ENCODE peak calls at places on chromosome 1, in seven cellular contexts. S is NT2/D1; M is SJSA1; I is neuronal stem cell; F is CD4-positive, alpha-beta memory T cell; L is OCI-LY7; X is heart left ventricle. D is an unnamed sample. For H3K9me3, the result is how much of the 10 kb centered on the place peaks cover.

GRCh38 chr1:226489718-226490440 is 58.7 kb upstream of the STUM start:
- DNase-seq in I (no peak), M (no peak), F (no peak), X (no peak), L (no peak), S (no peak), D (no peak)

GRCh38 chr1:78432016-78432415 is 58.8 kb upstream of the PTGFR start:
- DNase-seq in X (no peak), S (no peak), M (no peak), F (no peak), I (no peak), L (no peak), D (no peak)

GRCh38 chr1:58717979-58718378 is 18.1 kb upstream of the MYSM1 start:
- DNase-seq in M (no peak), L (no peak), X (no peak), S (no peak), F (peak), I (no peak), D (no peak)

GRCh38 chr1:9629445-9630201 is 21.9 kb upstream of the PIK3CD start:
- DNase-seq in S (no peak), F (peak), X (peak), L (peak), M (no peak), I (no peak), D (no peak)

GRCh38 chr1:43363935-43364525 is 3.8 kb downstream of the ELOVL1 start:
- DNase-seq in S (no peak), M (no peak), I (no peak), F (no peak), X (no peak), L (no peak), D (no peak)

GRCh38 chr1:8373547-8374270 is 55.8 kb downstream of the SLC45A1 start:
- DNase-seq in X (no peak), F (no peak), S (no peak), M (peak), I (peak), L (no peak), D (peak)

GRCh38 chr1:15178571-15179484 is 25.3 kb downstream of the TMEM51 start:
- DNase-seq in F (no peak), I (no peak), L (no peak), M (peak), S (no peak), X (no peak), D (no peak)

GRCh38 chr1:234143681-234144080 is 229.6 kb upstream of the COA6 start:
- DNase-seq in M (no peak), L (no peak), I (no peak), F (no peak), S (no peak), X (no peak), D (no peak)

GRCh38 chr1:167439301-167439988 is 78.9 kb downstream of the CD247 start:
- DNase-seq in S (no peak), I (peak), L (peak), M (peak), F (no peak), X (no peak), D (no peak)

GRCh38 chr1:42817440-42817767 is 207 bp upstream of the SVBP start:
- DNase-seq in L (no peak), S (no peak), X (no peak), F (no peak), I (no peak), M (peak), D (no peak)

GRCh38 chr1:6037338-6037762 is 8.3 kb upstream of the KCNAB2 start:
- DNase-seq in X (no peak), L (peak), I (no peak), S (no peak), F (no peak), M (peak), D (no peak)

GRCh38 chr1:26021647-26022403 is at the start of gene EXTL1:
- DNase-seq in I (peak), F (no peak), X (peak), S (peak), L (no peak), M (no peak), D (no peak)

GRCh38 chr1:35379317-35380000 is 111.0 kb downstream of the ZMYM4 start:
- DNase-seq in S (no peak), L (no peak), F (no peak), I (no peak), X (no peak), M (no peak), D (no peak)

GRCh38 chr1:153774780-153775431 is at the start of gene SLC27A3:
- DNase-seq in I (no peak), L (no peak), F (no peak), M (no peak), X (peak), S (peak), D (peak)

GRCh38 chr1:232752365-232752764 is 52.9 kb upstream of the MAP10 start:
- DNase-seq in I (no peak), X (no peak), M (no peak), F (no peak), S (no peak), L (no peak), D (no peak)
- H3K9me3 ChIP-seq in I (under half), X (under half), M (under half), F (under half), S (under half), L (under half), D (under half)

GRCh38 chr1:75582725-75583261 is 28.1 kb downstream of the SLC44A5 start:
- DNase-seq in X (no peak), F (no peak), S (no peak), L (no peak), M (no peak), I (no peak), D (no peak)
- H3K9me3 ChIP-seq in X (under half), F (under half), S (under half), L (under half), M (under half), I (under half), D (under half)

DNA sequence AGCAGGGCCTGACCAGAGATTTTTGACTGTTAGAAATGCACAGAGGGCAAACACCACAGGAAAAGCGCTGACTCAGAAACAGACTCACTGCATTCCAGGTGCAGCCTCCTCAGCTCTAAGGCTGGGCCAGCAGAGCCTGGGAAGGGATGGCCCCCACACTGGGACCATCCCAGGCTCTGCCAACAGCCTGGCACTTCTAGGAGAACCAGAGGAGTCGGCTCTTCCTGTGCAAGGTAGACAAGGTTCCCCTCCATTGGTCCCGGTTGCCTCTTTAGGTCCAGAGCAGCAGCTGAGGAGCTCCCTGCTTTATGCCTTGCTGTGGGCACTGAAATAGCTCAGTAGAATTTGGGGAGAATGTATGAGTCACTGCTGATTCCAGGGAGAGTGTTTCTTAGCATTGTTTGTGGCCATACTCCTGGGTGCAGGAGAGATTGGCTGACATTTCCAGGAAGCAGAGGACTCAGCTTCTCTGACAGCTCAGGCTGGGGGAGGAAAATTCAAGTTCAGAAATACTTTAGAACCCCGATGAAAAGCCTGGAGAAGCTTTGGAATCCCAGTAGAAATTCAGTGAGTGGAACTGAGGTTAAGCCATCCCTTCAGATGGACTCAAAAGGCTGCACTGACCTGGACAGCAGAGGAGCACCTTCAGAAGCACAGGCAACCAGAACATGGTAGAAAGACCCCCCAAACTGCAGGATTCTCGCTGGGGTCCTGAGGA is 19.7 kb downstream of the PRAMEF1 start:
- DNase-seq in L (no peak), F (no peak), M (no peak), I (no peak), X (no peak), S (no peak), D (no peak)
- H3K9me3 ChIP-seq in L (under half), F (under half), M (under half), I (under half), X (under half), S (under half), D (under half)

DNA sequence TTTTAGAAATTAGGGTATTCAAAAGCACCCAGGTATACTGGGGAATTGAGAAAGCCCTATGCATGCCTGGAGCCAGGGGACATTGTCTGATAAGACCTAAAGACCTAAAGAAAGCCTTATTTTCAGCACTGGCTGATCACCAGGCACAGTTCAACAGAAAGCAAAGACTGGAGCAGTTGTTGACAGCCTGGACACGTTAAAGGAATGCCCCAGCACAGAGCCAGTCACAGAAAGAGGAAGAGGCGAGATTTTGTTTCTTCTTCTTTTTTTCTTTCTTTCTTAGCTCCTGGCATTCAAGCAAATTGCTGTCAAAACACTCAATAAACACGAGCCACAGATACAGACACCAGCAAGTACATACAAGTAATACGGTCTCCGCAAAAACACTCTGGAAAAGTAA is 40.4 kb downstream of the RNF187 start:
- DNase-seq in L (no peak), X (no peak), M (no peak), S (no peak), I (no peak), F (no peak), D (no peak)
- H3K9me3 ChIP-seq in L (under half), X (under half), M (under half), S (under half), I (under half), F (under half), D (under half)

GRCh38 chr1:90714521-90714951 is 2.6 kb downstream of the BARHL2 start:
- DNase-seq in X (no peak), F (no peak), L (no peak), I (no peak), M (no peak), S (no peak), D (no peak)
- H3K9me3 ChIP-seq in X (under half), F (under half), L (under half), I (under half), M (under half), S (under half), D (under half)

GRCh38 chr1:2886631-2887030 is 85.1 kb upstream of the TTC34 start:
- DNase-seq in L (no peak), M (no peak), S (no peak), I (no peak), X (no peak), F (no peak), D (no peak)
- H3K9me3 ChIP-seq in L (under half), M (under half), S (under half), I (under half), X (under half), F (under half), D (under half)